ENCODE peak calls at places on chromosome 3, in nine cellular contexts. V is NCI-H2171 treated with DMSO at 0.1 percent for 48 hours; L is nucleus accumbens; H is endothelial cell; Y is activated CD4-positive, alpha-beta T cell treated with anti-CD3 and anti-CD28 coated beads, Interleukin-2, amount 50 U/mL, for 4 hours; X is stimulated activated CD4-positive, alpha-beta T cell treated with anti-CD3 and anti-CD28 coated beads, Interleukin-12 subunit alpha, Interleukin-12 subunit beta, amount 100 ng/mL, for 24 hours; O is amygdala; C is PC-3; R is cardiac fibroblast. Q is an unnamed sample.
A peak's percentile ranks its signal among the peaks of the same experiment; 100 is the strongest.

GRCh38 chr3:37229740-37230139 is 55.4 kb upstream of the LRRFIP2 start:
- DNase-seq in V (no peak), L (no peak), H (no peak), Y (no peak), X (no peak), O (no peak), C (no peak), R (no peak), Q (no peak)

GRCh38 chr3:32401541-32402052 is 9.9 kb downstream of the CMTM7 start:
- DNase-seq in V (peak; percentile 59), L (peak; percentile 63), H (peak; percentile 87), Y (peak; percentile 40), X (peak; percentile 34), O (peak; percentile 75), C (peak; percentile 87), R (peak; percentile 74), Q (peak; percentile 79)

GRCh38 chr3:78048698-78049097 is 1008.8 kb downstream of the ROBO2 start:
- DNase-seq in V (no peak), L (no peak), H (no peak), Y (no peak), X (no peak), O (no peak), C (no peak), R (no peak), Q (no peak)

GRCh38 chr3:147305533-147306241 is 100.7 kb downstream of the ZIC4 start:
- DNase-seq in V (no peak), L (no peak), H (no peak), Y (no peak), X (no peak), O (no peak), C (no peak), R (peak; percentile 23), Q (no peak)

GRCh38 chr3:53599780-53600179 is 105.4 kb downstream of the CACNA1D start:
- DNase-seq in V (no peak), L (no peak), H (no peak), Y (no peak), X (no peak), O (no peak), C (no peak), R (no peak), Q (no peak)

GRCh38 chr3:20280257-20280656 is 94.3 kb upstream of the SGO1 start:
- DNase-seq in V (no peak), L (no peak), H (no peak), Y (no peak), X (no peak), O (no peak), C (no peak), R (no peak), Q (no peak)

GRCh38 chr3:50204804-50205718 is at the start of gene SLC38A3:
- DNase-seq in V (peak; percentile 27), L (peak; percentile 31), H (peak; percentile 58), Y (no peak), X (no peak), O (peak; percentile 63), C (no peak), R (no peak), Q (peak; percentile 60)

GRCh38 chr3:158918008-158918407 is 116.2 kb downstream of the MFSD1 start:
- DNase-seq in V (peak; percentile 39), L (no peak), H (peak; percentile 69), Y (no peak), X (no peak), O (peak; percentile 16), C (peak; percentile 68), R (peak; percentile 79), Q (peak; percentile 35)

GRCh38 chr3:100105536-100105935 is 8.8 kb downstream of the FILIP1L start:
- DNase-seq in V (no peak), L (no peak), H (no peak), Y (no peak), X (no peak), O (no peak), C (no peak), R (peak; percentile 22), Q (no peak)

GRCh38 chr3:12840591-12841084 is 727 bp downstream of the RPL32 start:
- DNase-seq in V (no peak), L (no peak), H (no peak), Y (no peak), X (no peak), O (no peak), C (no peak), R (peak; percentile 38), Q (no peak)

GRCh38 chr3:147705626-147706025 is 296.5 kb downstream of the ZIC1 start:
- DNase-seq in V (no peak), L (no peak), H (no peak), Y (no peak), X (no peak), O (no peak), C (no peak), R (no peak), Q (no peak)

GRCh38 chr3:146117406-146118285 is 43.3 kb downstream of the PLOD2 start:
- DNase-seq in V (peak; percentile 25), L (no peak), H (no peak), Y (no peak), X (no peak), O (no peak), C (peak; percentile 27), R (peak; percentile 91), Q (no peak)

Q was measured in midbrain.